ENCODE peak calls at places on chromosomes 12 and 14, in five cellular contexts. W is HFFc6; X is CD8-positive, alpha-beta memory T cell; D is glutamatergic neuron; Q is NCI-H2029 treated with DMSO at 0.1 percent for 48 hours. F is an unnamed sample.

GRCh38 chr14:99260652-99261551 is 11.1 kb downstream of the BCL11B start:
- DNase-seq in W (no peak), X (peak), D (no peak), Q (no peak), F (no peak)

GRCh38 chr12:120735181-120735580 is 9.6 kb downstream of the ACADS start:
- DNase-seq in W (no peak), X (no peak), D (no peak), Q (no peak), F (no peak)

GRCh38 chr12:62512901-62513300 is 46.3 kb downstream of the MON2 start:
- DNase-seq in W (no peak), X (no peak), D (no peak), Q (no peak), F (no peak)

GRCh38 chr14:29906256-29906885 is 21.3 kb downstream of the PRKD1 start:
- DNase-seq in W (peak), X (no peak), D (no peak), Q (no peak), F (no peak)

GRCh38 chr12:275784-276183 is 13.1 kb upstream of the SLC6A13 start:
- DNase-seq in W (no peak), X (no peak), D (no peak), Q (no peak), F (no peak)

GRCh38 chr14:94120667-94121335 is 8.6 kb downstream of the IFI27L2 start:
- DNase-seq in W (peak), X (no peak), D (no peak), Q (no peak), F (no peak)

GRCh38 chr14:20998674-20999366 is at the start of gene SLC39A2:
- DNase-seq in W (peak), X (no peak), D (no peak), Q (no peak), F (no peak)

GRCh38 chr12:12365442-12365802 is 8.5 kb downstream of the BORCS5 start:
- DNase-seq in W (no peak), X (no peak), D (no peak), Q (no peak), F (no peak)

GRCh38 chr12:102005256-102005655 is 56.5 kb downstream of the WASHC3 start:
- DNase-seq in W (no peak), X (no peak), D (no peak), Q (no peak), F (no peak)

GRCh38 chr12:80166751-80167150 is 67.4 kb downstream of the OTOGL start:
- DNase-seq in W (no peak), X (no peak), D (no peak), Q (no peak), F (no peak)

GRCh38 chr12:51430196-51430895 is 5.7 kb downstream of the SLC4A8 start:
- DNase-seq in W (no peak), X (no peak), D (no peak), Q (peak), F (no peak)

GRCh38 chr12:31959701-31960391 is 631 bp downstream of the RESF1 start:
- DNase-seq in W (peak), X (peak), D (peak), Q (peak), F (no peak)

GRCh38 chr14:77098470-77099353 is 654 bp downstream of the CIPC start:
- DNase-seq in W (no peak), X (no peak), D (no peak), Q (no peak), F (no peak)

GRCh38 chr14:23636317-23637211 is at the start of gene DHRS2:
- DNase-seq in W (no peak), X (no peak), D (no peak), Q (no peak), F (no peak)

GRCh38 chr14:105467942-105468471 is 6.6 kb upstream of the CRIP2 start:
- DNase-seq in W (no peak), X (no peak), D (no peak), Q (no peak), F (no peak)

GRCh38 chr14:71753126-71753830 is 179.0 kb upstream of the RGS6 start:
- DNase-seq in W (peak), X (peak), D (peak), Q (peak), F (peak)

GRCh38 chr12:15163001-15163400 is 58.2 kb downstream of the RERG start:
- DNase-seq in W (no peak), X (no peak), D (no peak), Q (no peak), F (no peak)

GRCh38 chr14:46818147-46818546 is 166.6 kb upstream of the RPL10L start:
- DNase-seq in W (no peak), X (no peak), D (no peak), Q (no peak), F (no peak)

GRCh38 chr12:91219511-91219910 is 36.9 kb upstream of the DCN start:
- DNase-seq in W (peak), X (no peak), D (no peak), Q (no peak), F (no peak)

GRCh38 chr12:76242813-76243540 is 105.2 kb downstream of the BBS10 start:
- DNase-seq in W (peak), X (no peak), D (no peak), Q (no peak), F (no peak)

GRCh38 chr12:80064269-80064668 is 35.1 kb upstream of the OTOGL start:
- DNase-seq in W (peak), X (no peak), D (no peak), Q (no peak), F (no peak)

GRCh38 chr14:35406811-35407630 is 2.5 kb upstream of the NFKBIA start:
- DNase-seq in W (peak), X (no peak), D (no peak), Q (peak), F (no peak)

GRCh38 chr14:68791078-68791983 is 1.5 kb downstream of the ZFP36L1 start:
- DNase-seq in W (no peak), X (no peak), D (peak), Q (no peak), F (no peak)

GRCh38 chr12:107759410-107759809 is 1.5 kb downstream of the PRDM4 start:
- DNase-seq in W (peak), X (no peak), D (no peak), Q (no peak), F (no peak)

GRCh38 chr14:23366163-23366921 is 1.4 kb upstream of the EFS start:
- DNase-seq in W (peak), X (no peak), D (peak), Q (no peak), F (no peak)

GRCh38 chr12:823043-823698 is 70.8 kb downstream of the WNK1 start:
- DNase-seq in W (no peak), X (no peak), D (no peak), Q (no peak), F (peak)

GRCh38 chr12:120684523-120684932 is 2.4 kb upstream of the MLEC start:
- DNase-seq in W (peak), X (no peak), D (no peak), Q (no peak), F (no peak)

GRCh38 chr14:56632192-56632591 is 52.6 kb downstream of the TMEM260 start:
- DNase-seq in W (no peak), X (no peak), D (no peak), Q (no peak), F (no peak)

GRCh38 chr12:106135781-106136180 is 3.0 kb downstream of the NUAK1 start:
- DNase-seq in W (peak), X (no peak), D (no peak), Q (peak), F (no peak)

GRCh38 chr14:63563370-63564026 is 20.3 kb upstream of the PPP2R5E start:
- DNase-seq in W (peak), X (no peak), D (no peak), Q (no peak), F (no peak)

GRCh38 chr12:6620137-6620884 is 13.1 kb upstream of the CHD4 start:
- DNase-seq in W (no peak), X (no peak), D (peak), Q (no peak), F (no peak)

GRCh38 chr14:50859296-50859624 is 12.6 kb upstream of the ABHD12B start:
- DNase-seq in W (no peak), X (no peak), D (no peak), Q (no peak), F (no peak)

GRCh38 chr12:125340791-125341190 is 275.6 kb downstream of the AACS start:
- DNase-seq in W (peak), X (no peak), D (no peak), Q (peak), F (no peak)

GRCh38 chr12:123591702-123592481 is 7.5 kb downstream of the TMED2 start:
- DNase-seq in W (no peak), X (no peak), D (no peak), Q (no peak), F (no peak)

F was measured in GM19239.